ENCODE peak calls at places on chromosomes 2 and 18, in seven cellular contexts. One of them, this sample, is unnamed.

GRCh38 chr2:235639885-235640284 is 146.0 kb downstream of the AGAP1 start:
- DNase-seq in upper lobe of left lung: no peak
- DNase-seq in stomach: no peak
- DNase-seq in heart left ventricle: no peak
- DNase-seq in A549: no peak
- DNase-seq in GM12878: no peak
- DNase-seq in spleen: no peak
- DNase-seq in this sample: no peak

GRCh38 chr2:149160701-149161217 is 122.3 kb downstream of the LYPD6B start:
- DNase-seq in upper lobe of left lung: no peak
- DNase-seq in stomach: no peak
- DNase-seq in A549: no peak
- DNase-seq in GM12878: peak
- DNase-seq in heart left ventricle: no peak
- DNase-seq in spleen: no peak
- DNase-seq in this sample: no peak

GRCh38 chr18:22169011-22169888 is at the start of gene GATA6:
- DNase-seq in A549: peak
- DNase-seq in upper lobe of left lung: peak
- DNase-seq in spleen: peak
- DNase-seq in GM12878: no peak
- DNase-seq in heart left ventricle: peak
- DNase-seq in stomach: peak
- DNase-seq in this sample: peak

GRCh38 chr18:6270791-6271216 is 143.9 kb downstream of the L3MBTL4 start:
- DNase-seq in GM12878: peak
- DNase-seq in A549: no peak
- DNase-seq in spleen: no peak
- DNase-seq in stomach: no peak
- DNase-seq in upper lobe of left lung: no peak
- DNase-seq in heart left ventricle: no peak
- DNase-seq in this sample: no peak

GRCh38 chr2:31886700-31887099 is 124.1 kb downstream of the MEMO1 start:
- DNase-seq in upper lobe of left lung: no peak
- DNase-seq in A549: peak
- DNase-seq in spleen: no peak
- DNase-seq in stomach: no peak
- DNase-seq in heart left ventricle: no peak
- DNase-seq in GM12878: no peak
- DNase-seq in this sample: no peak

GRCh38 chr18:59063912-59064311 is 75.8 kb upstream of the SEC11C start:
- DNase-seq in A549: no peak
- DNase-seq in heart left ventricle: no peak
- DNase-seq in GM12878: no peak
- DNase-seq in stomach: no peak
- DNase-seq in upper lobe of left lung: no peak
- DNase-seq in spleen: no peak
- DNase-seq in this sample: no peak

GRCh38 chr2:48944961-48945360 is 189.4 kb upstream of the LHCGR start:
- DNase-seq in spleen: no peak
- DNase-seq in GM12878: no peak
- DNase-seq in heart left ventricle: no peak
- DNase-seq in upper lobe of left lung: no peak
- DNase-seq in stomach: no peak
- DNase-seq in A549: no peak
- DNase-seq in this sample: no peak

GRCh38 chr2:136118819-136119716 is 1.1 kb upstream of the CXCR4 start:
- DNase-seq in spleen: peak
- DNase-seq in A549: no peak
- DNase-seq in stomach: peak
- DNase-seq in heart left ventricle: peak
- DNase-seq in GM12878: no peak
- DNase-seq in upper lobe of left lung: peak
- DNase-seq in this sample: peak

GRCh38 chr18:79766308-79766707 is 31.4 kb upstream of the KCNG2 start:
- DNase-seq in GM12878: no peak
- DNase-seq in stomach: no peak
- DNase-seq in spleen: peak
- DNase-seq in heart left ventricle: peak
- DNase-seq in upper lobe of left lung: peak
- DNase-seq in A549: no peak
- DNase-seq in this sample: peak

GRCh38 chr18:77129150-77129551 is 3.4 kb downstream of the MBP start:
- DNase-seq in GM12878: no peak
- DNase-seq in spleen: no peak
- DNase-seq in heart left ventricle: no peak
- DNase-seq in A549: no peak
- DNase-seq in stomach: no peak
- DNase-seq in upper lobe of left lung: no peak
- DNase-seq in this sample: no peak

GRCh38 chr2:210617732-210618330 is 61.4 kb downstream of the CPS1 start:
- DNase-seq in heart left ventricle: no peak
- DNase-seq in upper lobe of left lung: no peak
- DNase-seq in spleen: no peak
- DNase-seq in A549: peak
- DNase-seq in stomach: no peak
- DNase-seq in GM12878: no peak
- DNase-seq in this sample: peak

GRCh38 chr18:32771169-32771751 is 1.6 kb downstream of the KLHL14 start:
- DNase-seq in GM12878: no peak
- DNase-seq in spleen: peak
- DNase-seq in stomach: no peak
- DNase-seq in A549: no peak
- DNase-seq in heart left ventricle: no peak
- DNase-seq in upper lobe of left lung: no peak
- DNase-seq in this sample: no peak

GRCh38 chr2:2452961-2453360 is 121.9 kb upstream of the MYT1L start:
- DNase-seq in heart left ventricle: no peak
- DNase-seq in stomach: no peak
- DNase-seq in GM12878: no peak
- DNase-seq in upper lobe of left lung: no peak
- DNase-seq in spleen: no peak
- DNase-seq in A549: no peak
- DNase-seq in this sample: no peak

GRCh38 chr2:132949108-132949507 is 279.1 kb upstream of the LYPD1 start:
- DNase-seq in stomach: no peak
- DNase-seq in GM12878: no peak
- DNase-seq in A549: no peak
- DNase-seq in heart left ventricle: no peak
- DNase-seq in upper lobe of left lung: no peak
- DNase-seq in spleen: no peak
- DNase-seq in this sample: no peak

GRCh38 chr2:234422895-234423505 is 73.9 kb downstream of the ARL4C start:
- DNase-seq in upper lobe of left lung: no peak
- DNase-seq in spleen: peak
- DNase-seq in A549: no peak
- DNase-seq in GM12878: no peak
- DNase-seq in heart left ventricle: no peak
- DNase-seq in stomach: no peak
- DNase-seq in this sample: no peak

GRCh38 chr18:65287642-65288041 is 463.2 kb upstream of the CDH7 start:
- DNase-seq in GM12878: no peak
- DNase-seq in heart left ventricle: no peak
- DNase-seq in A549: no peak
- DNase-seq in stomach: no peak
- DNase-seq in upper lobe of left lung: no peak
- DNase-seq in spleen: no peak
- DNase-seq in this sample: no peak

GRCh38 chr18:3340682-3341097 is 78.8 kb downstream of the MYL12B start:
- DNase-seq in spleen: no peak
- DNase-seq in A549: no peak
- DNase-seq in GM12878: no peak
- DNase-seq in heart left ventricle: no peak
- DNase-seq in stomach: no peak
- DNase-seq in upper lobe of left lung: no peak
- DNase-seq in this sample: no peak

GRCh38 chr2:42614838-42615237 is 46.4 kb downstream of the MTA3 start:
- DNase-seq in stomach: no peak
- DNase-seq in GM12878: no peak
- DNase-seq in upper lobe of left lung: no peak
- DNase-seq in heart left ventricle: no peak
- DNase-seq in spleen: no peak
- DNase-seq in A549: no peak
- DNase-seq in this sample: no peak

GRCh38 chr18:49931179-49931578 is 117.8 kb upstream of the ACAA2 start:
- DNase-seq in GM12878: no peak
- DNase-seq in upper lobe of left lung: no peak
- DNase-seq in spleen: no peak
- DNase-seq in A549: no peak
- DNase-seq in stomach: no peak
- DNase-seq in heart left ventricle: no peak
- DNase-seq in this sample: no peak

GRCh38 chr2:71888741-71889445 is 258.8 kb downstream of the CYP26B1 start:
- DNase-seq in heart left ventricle: no peak
- DNase-seq in GM12878: no peak
- DNase-seq in upper lobe of left lung: no peak
- DNase-seq in A549: no peak
- DNase-seq in spleen: no peak
- DNase-seq in stomach: no peak
- DNase-seq in this sample: no peak

GRCh38 chr2:222572761-222573174 is 83.1 kb downstream of the FARSB start:
- DNase-seq in heart left ventricle: no peak
- DNase-seq in upper lobe of left lung: no peak
- DNase-seq in GM12878: no peak
- DNase-seq in A549: no peak
- DNase-seq in stomach: no peak
- DNase-seq in spleen: no peak
- DNase-seq in this sample: no peak

GRCh38 chr2:131042161-131042775 is 51.0 kb downstream of the FAM168B start:
- DNase-seq in A549: no peak
- DNase-seq in stomach: no peak
- DNase-seq in upper lobe of left lung: no peak
- DNase-seq in GM12878: no peak
- DNase-seq in heart left ventricle: no peak
- DNase-seq in spleen: no peak
- DNase-seq in this sample: no peak

GRCh38 chr18:74519320-74520095 is 14.8 kb upstream of the CNDP1 start:
- DNase-seq in upper lobe of left lung: no peak
- DNase-seq in heart left ventricle: no peak
- DNase-seq in spleen: peak
- DNase-seq in stomach: peak
- DNase-seq in GM12878: no peak
- DNase-seq in A549: no peak
- DNase-seq in this sample: no peak

GRCh38 chr2:45182667-45183620 is 173.7 kb upstream of the SIX2 start:
- DNase-seq in A549: no peak
- DNase-seq in spleen: no peak
- DNase-seq in heart left ventricle: no peak
- DNase-seq in stomach: no peak
- DNase-seq in upper lobe of left lung: no peak
- DNase-seq in GM12878: no peak
- DNase-seq in this sample: no peak

GRCh38 chr2:232900811-232901701 is 31.0 kb downstream of the SNORC start:
- DNase-seq in GM12878: no peak
- DNase-seq in stomach: peak
- DNase-seq in upper lobe of left lung: peak
- DNase-seq in heart left ventricle: no peak
- DNase-seq in spleen: no peak
- DNase-seq in A549: no peak
- DNase-seq in this sample: peak

GRCh38 chr2:27765621-27766286 is 5.8 kb upstream of the MRPL33 start:
- DNase-seq in stomach: peak
- DNase-seq in A549: no peak
- DNase-seq in upper lobe of left lung: peak
- DNase-seq in GM12878: no peak
- DNase-seq in heart left ventricle: peak
- DNase-seq in spleen: peak
- DNase-seq in this sample: peak
- H3K4me3 ChIP-seq in stomach: peak
- H3K4me3 ChIP-seq in A549: no peak
- H3K4me3 ChIP-seq in upper lobe of left lung: peak
- H3K4me3 ChIP-seq in GM12878: no peak
- H3K4me3 ChIP-seq in heart left ventricle: peak
- H3K4me3 ChIP-seq in spleen: peak
- H3K4me3 ChIP-seq in this sample: peak

GRCh38 chr18:45723921-45724320 is at the start of gene SLC14A1:
- DNase-seq in heart left ventricle: no peak
- DNase-seq in A549: no peak
- DNase-seq in GM12878: no peak
- DNase-seq in spleen: no peak
- DNase-seq in upper lobe of left lung: no peak
- DNase-seq in stomach: no peak
- DNase-seq in this sample: no peak
- TF ChIP-seq POLR2A in heart left ventricle: no peak
- TF ChIP-seq POLR2A in A549: no peak
- TF ChIP-seq POLR2A in GM12878: no peak
- TF ChIP-seq POLR2A in spleen: no peak
- TF ChIP-seq POLR2A in upper lobe of left lung: no peak
- TF ChIP-seq POLR2A in stomach: no peak
- TF ChIP-seq POLR2A in this sample: no peak

DNA sequence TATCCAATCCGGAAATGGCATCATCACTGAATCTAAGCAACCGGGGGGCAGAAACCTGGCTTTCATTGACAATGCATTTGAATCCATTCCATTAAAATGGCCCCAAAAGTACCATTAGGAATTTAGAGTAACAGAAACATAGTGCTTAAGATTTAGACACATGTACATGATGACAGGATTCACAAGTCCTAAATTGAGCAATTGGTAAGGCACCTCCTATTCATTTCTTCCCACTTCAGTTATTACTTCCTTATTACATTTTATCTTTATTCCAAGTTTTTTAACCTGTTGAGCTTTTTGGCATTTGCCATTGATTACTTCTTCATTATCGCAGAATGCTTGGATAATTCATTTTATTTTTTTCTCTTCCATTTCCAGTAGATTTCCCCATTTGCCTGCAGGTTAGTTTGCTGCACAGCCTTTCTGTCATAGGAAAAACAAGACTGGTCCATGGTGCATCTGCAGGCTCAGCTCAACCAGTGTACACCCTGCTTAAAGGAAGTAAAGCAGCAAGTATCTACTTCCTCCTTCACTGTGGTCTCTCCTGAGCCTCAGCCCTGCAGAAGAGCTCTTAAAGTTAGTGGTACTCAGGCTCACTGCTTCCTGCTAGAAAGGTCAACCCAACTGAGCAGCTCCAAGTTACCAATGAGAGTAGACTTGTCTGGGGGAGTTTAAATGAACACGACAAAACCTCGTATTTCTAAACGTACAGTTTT is 89.2 kb downstream of the DOCK10 start:
- DNase-seq in A549: no peak
- DNase-seq in upper lobe of left lung: no peak
- DNase-seq in GM12878: no peak
- DNase-seq in heart left ventricle: peak
- DNase-seq in spleen: peak
- DNase-seq in stomach: no peak
- DNase-seq in this sample: no peak
- H3K4me3 ChIP-seq in A549: no peak
- H3K4me3 ChIP-seq in upper lobe of left lung: no peak
- H3K4me3 ChIP-seq in GM12878: no peak
- H3K4me3 ChIP-seq in heart left ventricle: no peak
- H3K4me3 ChIP-seq in spleen: no peak
- H3K4me3 ChIP-seq in stomach: no peak
- H3K4me3 ChIP-seq in this sample: no peak

DNA sequence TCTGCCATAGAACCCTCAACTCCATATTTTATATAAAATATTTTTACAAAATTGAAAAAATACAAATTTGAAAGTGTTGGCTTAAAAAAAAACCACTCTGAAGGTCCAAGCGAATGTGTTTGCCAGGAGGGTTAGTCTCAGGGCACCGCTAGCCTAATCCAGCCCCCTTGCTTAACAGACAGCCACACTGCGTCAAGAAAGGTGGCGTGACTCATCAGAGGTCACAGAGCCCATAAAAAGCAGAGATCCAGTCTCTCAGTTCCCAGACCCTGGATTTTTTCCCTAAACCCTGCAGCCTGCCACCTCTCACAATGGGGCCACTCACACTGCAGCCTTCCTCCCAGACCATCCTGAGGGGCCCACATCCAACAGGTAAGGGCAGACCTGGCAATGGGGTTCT is 3.9 kb upstream of the TNS1 start:
- DNase-seq in spleen: no peak
- DNase-seq in GM12878: no peak
- DNase-seq in upper lobe of left lung: no peak
- DNase-seq in heart left ventricle: no peak
- DNase-seq in A549: no peak
- DNase-seq in stomach: no peak
- DNase-seq in this sample: no peak
- TF ChIP-seq POLR2A in spleen: no peak
- TF ChIP-seq POLR2A in GM12878: no peak
- TF ChIP-seq POLR2A in upper lobe of left lung: no peak
- TF ChIP-seq POLR2A in heart left ventricle: no peak
- TF ChIP-seq POLR2A in A549: no peak
- TF ChIP-seq POLR2A in stomach: no peak
- TF ChIP-seq POLR2A in this sample: no peak

This sample was measured in testis.